ENCODE peak calls at places on chromosomes 6 and 20, in four cellular contexts. A, W, N and O are unnamed samples.
A peak's percentile ranks its signal among the peaks of the same experiment; 100 is the strongest.

GRCh38 chr6:159107451-159108260 is 61.5 kb upstream of the FNDC1 start:
- DNase-seq in A (no peak), N (peak; percentile 24), W (no peak), O (no peak)

GRCh38 chr20:63351811-63352591 is 9.1 kb downstream of the CHRNA4 start:
- DNase-seq in N (no peak), W (peak; percentile 77), A (no peak), O (peak; percentile 66)

GRCh38 chr6:73929421-73929820 is 233.4 kb downstream of the CD109 start:
- DNase-seq in N (no peak), W (no peak), A (no peak), O (no peak)

GRCh38 chr20:24376523-24377085 is 92.8 kb upstream of the SYNDIG1 start:
- DNase-seq in A (peak; percentile 49), N (no peak), W (no peak), O (no peak)

GRCh38 chr6:115983998-115984397 is 76.7 kb downstream of the FRK start:
- DNase-seq in N (no peak), A (no peak), W (no peak), O (no peak)

GRCh38 chr20:328596-329324 is 3.4 kb downstream of the SOX12 start:
- DNase-seq in N (no peak), W (no peak), A (no peak), O (no peak)

GRCh38 chr20:32333988-32334885 is 23.9 kb upstream of the ASXL1 start:
- DNase-seq in N (peak; percentile 70), W (no peak), A (peak; percentile 8), O (peak; percentile 86)

GRCh38 chr6:56346958-56347357 is 99.6 kb upstream of the COL21A1 start:
- DNase-seq in N (no peak), A (peak; percentile 61), W (peak; percentile 10), O (no peak)

GRCh38 chr6:161536141-161536735 is 262.4 kb upstream of the AGPAT4 start:
- DNase-seq in A (no peak), W (peak; percentile 9), N (no peak), O (no peak)

GRCh38 chr6:137661601-137662000 is 167.4 kb upstream of the OLIG3 start:
- DNase-seq in W (no peak), A (peak; percentile 24), N (peak; percentile 49), O (no peak)

GRCh38 chr20:34539756-34540155 is 18.8 kb upstream of the MAP1LC3A start:
- DNase-seq in A (no peak), N (no peak), W (no peak), O (no peak)

GRCh38 chr6:43943781-43944250 is 173.8 kb downstream of the VEGFA start:
- DNase-seq in A (peak; percentile 72), N (no peak), W (no peak), O (no peak)

GRCh38 chr6:1415416-1416063 is 26.2 kb downstream of the FOXF2 start:
- DNase-seq in W (no peak), N (no peak), A (no peak), O (no peak)

GRCh38 chr6:107132330-107132954 is 17.1 kb upstream of the BEND3 start:
- DNase-seq in N (no peak), W (peak; percentile 37), A (peak; percentile 20), O (no peak)

GRCh38 chr6:73854998-73855718 is 159.2 kb downstream of the CD109 start:
- DNase-seq in W (peak; percentile 75), N (peak; percentile 23), A (peak; percentile 48), O (no peak)

DNA sequence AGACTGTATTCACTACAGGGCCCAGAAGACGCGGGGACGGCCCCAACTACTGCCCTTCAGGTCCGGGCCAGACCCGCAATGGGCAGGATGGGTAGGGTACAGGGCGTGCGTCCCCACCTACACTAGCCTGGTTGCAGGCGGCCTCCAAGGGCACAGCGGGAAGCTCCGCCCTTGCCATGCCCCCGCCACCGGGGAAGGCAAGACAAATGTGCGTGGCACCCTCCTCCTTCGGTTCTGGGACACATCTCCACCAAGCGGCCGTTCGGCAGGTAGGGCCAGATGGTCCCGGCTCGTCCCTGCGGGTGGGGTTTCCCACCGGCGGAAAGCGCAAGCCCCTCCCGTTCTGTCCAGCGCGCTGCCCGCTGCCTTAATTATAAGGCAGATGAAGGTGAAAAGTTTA is 5.6 kb downstream of the NXT1 start:
- DNase-seq in A (no peak), W (peak; percentile 50), N (no peak), O (peak; percentile 78)
- TF ChIP-seq CTCF in A (no peak), W (peak; percentile 13), N (no peak), O (no peak)

GRCh38 chr20:16491277-16491912 is 81.9 kb downstream of the KIF16B start:
- DNase-seq in N (no peak), W (no peak), A (peak; percentile 59), O (no peak)
- H3K9ac ChIP-seq in N (no peak overlapping the region), W (no peak overlapping the region), A (no peak overlapping the region), O (no peak overlapping the region)

GRCh38 chr6:11947063-11947462 is 65.0 kb upstream of the HIVEP1 start:
- DNase-seq in W (peak; percentile 21), A (no peak), N (no peak), O (no peak)
- TF ChIP-seq CTCF in W (peak; percentile 39), A (no peak), N (no peak), O (no peak)

DNA sequence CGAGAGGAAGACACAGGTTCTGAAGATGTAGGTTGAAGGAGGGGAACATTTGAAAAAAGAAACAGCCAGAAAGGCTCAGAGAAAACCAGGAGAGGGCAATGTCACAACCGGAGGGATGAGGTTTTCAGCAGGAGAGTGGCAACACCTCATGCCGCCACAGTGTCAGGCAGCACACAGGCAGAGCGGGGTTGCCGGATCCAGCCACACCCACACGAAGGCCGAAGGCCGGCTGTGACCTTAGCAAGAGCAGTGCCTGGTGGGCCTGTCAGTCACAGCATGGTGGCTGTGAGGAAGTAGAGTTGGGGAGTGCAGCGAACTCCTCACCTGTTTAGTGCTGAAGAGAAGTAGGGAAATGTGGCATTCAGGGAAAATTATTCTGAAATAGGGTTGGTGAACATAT is 14.0 kb downstream of the HDDC2 start:
- DNase-seq in W (no peak), A (no peak), N (no peak), O (no peak)
- H3K9ac ChIP-seq in W (no peak overlapping the region), A (no peak overlapping the region), N (no peak overlapping the region), O (no peak overlapping the region)

DNA sequence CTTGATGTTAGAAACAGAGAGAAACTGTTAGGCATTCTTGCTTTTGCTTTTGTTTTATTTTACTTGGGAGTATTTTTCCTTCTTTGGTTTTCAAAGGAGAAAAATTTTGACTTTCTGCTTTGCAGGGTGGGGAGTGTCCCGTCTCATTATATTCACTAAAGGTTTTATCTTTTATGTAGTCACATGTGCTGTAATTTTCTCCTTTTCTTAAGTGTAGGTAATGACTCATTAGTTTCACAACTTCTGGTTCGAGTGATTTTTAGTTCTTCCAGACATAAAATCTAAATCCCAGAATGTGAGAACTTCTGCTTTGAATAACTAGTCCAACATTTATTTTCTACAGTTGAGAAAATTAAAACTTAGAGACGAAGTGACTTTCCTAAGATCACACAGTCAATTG is 37.7 kb downstream of the ADGRF1 start:
- DNase-seq in W (no peak), A (peak; percentile 53), N (no peak), O (no peak)
- TF ChIP-seq CTCF in W (no peak), A (no peak), N (no peak), O (no peak)

DNA sequence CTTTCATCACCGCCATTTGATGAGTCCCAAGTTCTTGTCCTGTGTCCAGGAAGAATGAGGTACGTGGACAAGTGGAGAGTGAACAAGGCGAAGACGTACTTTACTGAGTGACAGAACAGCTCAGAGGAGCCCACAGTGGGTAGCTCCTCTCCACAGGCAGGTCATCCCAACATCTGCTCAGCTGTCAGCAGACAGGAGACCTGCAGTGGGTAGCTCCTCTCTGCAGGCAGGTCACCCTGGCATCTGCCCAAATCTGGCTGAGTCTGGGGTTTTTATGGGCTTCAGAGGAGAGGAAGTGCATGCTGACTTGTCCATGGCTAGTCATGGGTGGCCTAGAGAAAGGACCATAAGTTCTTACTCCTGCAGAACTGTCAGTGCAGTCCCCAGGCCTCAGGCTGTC is 32.7 kb upstream of the PDYN start:
- DNase-seq in W (no peak), A (no peak), N (no peak), O (no peak)
- H3K9ac ChIP-seq in W (no peak overlapping the region), A (no peak overlapping the region), N (no peak overlapping the region), O (no peak overlapping the region)

GRCh38 chr6:113185299-113185698 is 671.8 kb upstream of the MARCKS start:
- DNase-seq in N (no peak), A (peak; percentile 45), W (no peak), O (no peak)

GRCh38 chr6:113182370-113183141 is 674.6 kb upstream of the MARCKS start:
- DNase-seq in A (peak; percentile 89), W (no peak), N (no peak), O (no peak)

GRCh38 chr6:113184736-113185135 is 672.4 kb upstream of the MARCKS start:
- DNase-seq in N (no peak), A (peak; percentile 28), W (no peak), O (no peak)

GRCh38 chr6:113181164-113181563 is 676.0 kb upstream of the MARCKS start:
- DNase-seq in A (no peak), N (no peak), W (no peak), O (no peak)

GRCh38 chr6:113184291-113184690 is 672.9 kb upstream of the MARCKS start:
- DNase-seq in A (peak; percentile 98), N (no peak), W (no peak), O (no peak)
- TF ChIP-seq CTCF in A (no peak), N (no peak), W (no peak), O (no peak)